ENCODE peak calls at places on chromosomes 6 and 20, in nine cellular contexts. One of them, this sample, is unnamed. For H3K4me1, the result is how much of the 10 kb centered on the place peaks cover.

GRCh38 chr6:104537185-104537584 is 322.5 kb downstream of the HACE1 start:
- DNase-seq in Panc1: no peak
- DNase-seq in stomach: no peak
- DNase-seq in left ventricle myocardium inferior: no peak
- DNase-seq in OCI-LY7: no peak
- DNase-seq in right atrium auricular region: no peak
- DNase-seq in adrenal gland: no peak
- DNase-seq in K562: no peak
- DNase-seq in right lobe of liver: no peak
- DNase-seq in this sample: peak

GRCh38 chr6:89828988-89829590 is 591 bp upstream of the CASP8AP2 start:
- DNase-seq in Panc1: no peak
- DNase-seq in stomach: no peak
- DNase-seq in left ventricle myocardium inferior: no peak
- DNase-seq in OCI-LY7: peak
- DNase-seq in right atrium auricular region: no peak
- DNase-seq in adrenal gland: no peak
- DNase-seq in K562: no peak
- DNase-seq in right lobe of liver: no peak
- DNase-seq in this sample: no peak

GRCh38 chr6:32578962-32579361 is 10.7 kb downstream of the HLA-DRB1 start:
- DNase-seq in Panc1: no peak
- DNase-seq in stomach: no peak
- DNase-seq in left ventricle myocardium inferior: no peak
- DNase-seq in OCI-LY7: no peak
- DNase-seq in right atrium auricular region: no peak
- DNase-seq in adrenal gland: no peak
- DNase-seq in K562: no peak
- DNase-seq in right lobe of liver: no peak
- DNase-seq in this sample: no peak

GRCh38 chr6:5569491-5569890 is 308.2 kb downstream of the FARS2 start:
- DNase-seq in Panc1: no peak
- DNase-seq in stomach: no peak
- DNase-seq in left ventricle myocardium inferior: no peak
- DNase-seq in OCI-LY7: no peak
- DNase-seq in right atrium auricular region: no peak
- DNase-seq in adrenal gland: no peak
- DNase-seq in K562: no peak
- DNase-seq in right lobe of liver: no peak
- DNase-seq in this sample: no peak

GRCh38 chr6:16635810-16636602 is 125.3 kb downstream of the ATXN1 start:
- DNase-seq in Panc1: no peak
- DNase-seq in stomach: no peak
- DNase-seq in left ventricle myocardium inferior: no peak
- DNase-seq in OCI-LY7: no peak
- DNase-seq in right atrium auricular region: no peak
- DNase-seq in adrenal gland: peak
- DNase-seq in K562: no peak
- DNase-seq in right lobe of liver: no peak
- DNase-seq in this sample: peak

GRCh38 chr20:2301164-2301622 is 5.4 kb downstream of the TGM3 start:
- DNase-seq in Panc1: no peak
- DNase-seq in stomach: no peak
- DNase-seq in left ventricle myocardium inferior: peak
- DNase-seq in OCI-LY7: peak
- DNase-seq in right atrium auricular region: peak
- DNase-seq in adrenal gland: peak
- DNase-seq in K562: peak
- DNase-seq in right lobe of liver: peak
- DNase-seq in this sample: no peak

GRCh38 chr6:134002821-134003220 is 49.6 kb downstream of the SLC2A12 start:
- DNase-seq in Panc1: no peak
- DNase-seq in stomach: no peak
- DNase-seq in left ventricle myocardium inferior: no peak
- DNase-seq in OCI-LY7: no peak
- DNase-seq in right atrium auricular region: no peak
- DNase-seq in adrenal gland: no peak
- DNase-seq in K562: no peak
- DNase-seq in right lobe of liver: no peak
- DNase-seq in this sample: no peak

GRCh38 chr6:157571995-157572394 is 191.0 kb downstream of the ZDHHC14 start:
- DNase-seq in Panc1: no peak
- DNase-seq in stomach: no peak
- DNase-seq in left ventricle myocardium inferior: no peak
- DNase-seq in OCI-LY7: peak
- DNase-seq in right atrium auricular region: no peak
- DNase-seq in adrenal gland: no peak
- DNase-seq in K562: no peak
- DNase-seq in right lobe of liver: no peak
- DNase-seq in this sample: no peak

GRCh38 chr6:36676142-36677058 is 2.1 kb upstream of the CDKN1A start:
- DNase-seq in Panc1: no peak
- DNase-seq in stomach: no peak
- DNase-seq in left ventricle myocardium inferior: no peak
- DNase-seq in OCI-LY7: no peak
- DNase-seq in right atrium auricular region: no peak
- DNase-seq in adrenal gland: no peak
- DNase-seq in K562: no peak
- DNase-seq in right lobe of liver: no peak
- DNase-seq in this sample: peak

GRCh38 chr20:53922901-53923314 is 147.5 kb downstream of the BCAS1 start:
- DNase-seq in Panc1: no peak
- DNase-seq in stomach: no peak
- DNase-seq in left ventricle myocardium inferior: no peak
- DNase-seq in OCI-LY7: peak
- DNase-seq in right atrium auricular region: peak
- DNase-seq in adrenal gland: no peak
- DNase-seq in K562: no peak
- DNase-seq in right lobe of liver: no peak
- DNase-seq in this sample: no peak

GRCh38 chr20:43824699-43825402 is 89.8 kb upstream of the TOX2 start:
- DNase-seq in Panc1: no peak
- DNase-seq in stomach: no peak
- DNase-seq in left ventricle myocardium inferior: no peak
- DNase-seq in OCI-LY7: no peak
- DNase-seq in right atrium auricular region: peak
- DNase-seq in adrenal gland: no peak
- DNase-seq in K562: no peak
- DNase-seq in right lobe of liver: peak
- DNase-seq in this sample: no peak

DNA sequence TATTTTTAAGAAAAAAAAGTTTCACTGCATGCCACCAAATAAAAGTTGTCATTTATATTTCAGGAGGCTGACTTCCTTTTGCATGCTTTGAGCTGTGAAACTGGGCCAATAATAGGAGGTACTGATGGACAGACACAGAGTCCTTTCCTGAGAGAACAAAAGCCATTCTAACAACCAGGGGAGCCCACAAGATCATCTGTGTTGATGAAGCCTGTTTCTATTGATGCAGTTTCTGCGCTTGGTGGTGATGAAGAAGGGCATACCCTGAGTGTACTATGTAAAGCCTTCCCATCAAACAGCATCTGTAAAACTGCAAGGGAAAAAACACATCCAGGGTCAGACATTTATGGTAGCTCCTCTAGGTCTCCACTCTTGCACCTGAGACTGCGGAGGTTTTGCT is 34.8 kb downstream of the ABHD12 start:
- DNase-seq in Panc1: no peak
- DNase-seq in stomach: no peak
- DNase-seq in left ventricle myocardium inferior: no peak
- DNase-seq in OCI-LY7: no peak
- DNase-seq in right atrium auricular region: no peak
- DNase-seq in adrenal gland: no peak
- DNase-seq in K562: no peak
- DNase-seq in right lobe of liver: no peak
- DNase-seq in this sample: no peak
- H3K27ac ChIP-seq in Panc1: no peak
- H3K27ac ChIP-seq in stomach: no peak
- H3K27ac ChIP-seq in left ventricle myocardium inferior: no peak
- H3K27ac ChIP-seq in OCI-LY7: no peak
- H3K27ac ChIP-seq in right atrium auricular region: no peak
- H3K27ac ChIP-seq in adrenal gland: no peak
- H3K27ac ChIP-seq in K562: no peak
- H3K27ac ChIP-seq in right lobe of liver: no peak
- H3K27ac ChIP-seq in this sample: no peak

DNA sequence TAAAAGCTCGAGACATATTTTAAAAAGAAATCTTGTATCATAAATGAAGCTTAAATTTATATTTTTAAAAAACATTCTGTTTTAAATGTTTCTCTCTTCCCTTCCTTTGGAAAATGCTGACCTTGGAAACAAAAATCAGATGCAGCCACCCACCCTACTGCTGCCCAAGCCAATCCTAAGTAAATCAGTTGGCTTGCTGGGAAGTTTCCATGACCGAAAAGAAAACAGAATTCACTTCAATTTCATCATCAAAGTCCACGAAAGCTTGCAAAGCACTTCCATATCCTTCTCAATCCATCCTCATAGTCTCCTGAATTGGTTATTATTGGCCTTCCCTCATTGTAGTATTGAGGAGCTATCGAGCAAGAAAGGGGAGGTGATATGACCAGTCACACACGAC is 80.1 kb downstream of the PLCG1 start:
- DNase-seq in Panc1: no peak
- DNase-seq in stomach: no peak
- DNase-seq in left ventricle myocardium inferior: no peak
- DNase-seq in OCI-LY7: no peak
- DNase-seq in right atrium auricular region: no peak
- DNase-seq in adrenal gland: no peak
- DNase-seq in K562: no peak
- DNase-seq in right lobe of liver: no peak
- DNase-seq in this sample: no peak
- TF ChIP-seq CTCF in Panc1: no peak
- TF ChIP-seq CTCF in stomach: no peak
- TF ChIP-seq CTCF in left ventricle myocardium inferior: no peak
- TF ChIP-seq CTCF in OCI-LY7: no peak
- TF ChIP-seq CTCF in right atrium auricular region: no peak
- TF ChIP-seq CTCF in adrenal gland: no peak
- TF ChIP-seq CTCF in K562: no peak
- TF ChIP-seq CTCF in right lobe of liver: no peak
- TF ChIP-seq CTCF in this sample: no peak

GRCh38 chr6:151097207-151097606 is 142.6 kb upstream of the AKAP12 start:
- DNase-seq in Panc1: no peak
- DNase-seq in stomach: no peak
- DNase-seq in left ventricle myocardium inferior: no peak
- DNase-seq in OCI-LY7: no peak
- DNase-seq in right atrium auricular region: no peak
- DNase-seq in adrenal gland: no peak
- DNase-seq in K562: no peak
- DNase-seq in right lobe of liver: no peak
- DNase-seq in this sample: no peak
- H3K4me1 ChIP-seq in Panc1: under half
- H3K4me1 ChIP-seq in stomach: under half
- H3K4me1 ChIP-seq in left ventricle myocardium inferior: under half
- H3K4me1 ChIP-seq in OCI-LY7: under half
- H3K4me1 ChIP-seq in right atrium auricular region: under half
- H3K4me1 ChIP-seq in adrenal gland: under half
- H3K4me1 ChIP-seq in K562: under half
- H3K4me1 ChIP-seq in right lobe of liver: under half
- H3K4me1 ChIP-seq in this sample: under half

GRCh38 chr6:3213334-3213695 is 14.1 kb downstream of the TUBB2B start:
- DNase-seq in Panc1: no peak
- DNase-seq in stomach: no peak
- DNase-seq in left ventricle myocardium inferior: no peak
- DNase-seq in OCI-LY7: no peak
- DNase-seq in right atrium auricular region: no peak
- DNase-seq in adrenal gland: no peak
- DNase-seq in K562: no peak
- DNase-seq in right lobe of liver: no peak
- DNase-seq in this sample: no peak

GRCh38 chr6:3212261-3212660 is 15.2 kb downstream of the TUBB2B start:
- DNase-seq in Panc1: no peak
- DNase-seq in stomach: no peak
- DNase-seq in left ventricle myocardium inferior: no peak
- DNase-seq in OCI-LY7: no peak
- DNase-seq in right atrium auricular region: no peak
- DNase-seq in adrenal gland: no peak
- DNase-seq in K562: no peak
- DNase-seq in right lobe of liver: no peak
- DNase-seq in this sample: no peak

GRCh38 chr6:3209114-3210023 is 18.1 kb downstream of the TUBB2B start:
- DNase-seq in Panc1: peak
- DNase-seq in stomach: peak
- DNase-seq in left ventricle myocardium inferior: peak
- DNase-seq in OCI-LY7: peak
- DNase-seq in right atrium auricular region: peak
- DNase-seq in adrenal gland: no peak
- DNase-seq in K562: peak
- DNase-seq in right lobe of liver: no peak
- DNase-seq in this sample: peak

GRCh38 chr6:3210024-3210610 is 17.3 kb downstream of the TUBB2B start:
- DNase-seq in Panc1: no peak
- DNase-seq in stomach: no peak
- DNase-seq in left ventricle myocardium inferior: no peak
- DNase-seq in OCI-LY7: no peak
- DNase-seq in right atrium auricular region: peak
- DNase-seq in adrenal gland: no peak
- DNase-seq in K562: no peak
- DNase-seq in right lobe of liver: no peak
- DNase-seq in this sample: no peak

DNA sequence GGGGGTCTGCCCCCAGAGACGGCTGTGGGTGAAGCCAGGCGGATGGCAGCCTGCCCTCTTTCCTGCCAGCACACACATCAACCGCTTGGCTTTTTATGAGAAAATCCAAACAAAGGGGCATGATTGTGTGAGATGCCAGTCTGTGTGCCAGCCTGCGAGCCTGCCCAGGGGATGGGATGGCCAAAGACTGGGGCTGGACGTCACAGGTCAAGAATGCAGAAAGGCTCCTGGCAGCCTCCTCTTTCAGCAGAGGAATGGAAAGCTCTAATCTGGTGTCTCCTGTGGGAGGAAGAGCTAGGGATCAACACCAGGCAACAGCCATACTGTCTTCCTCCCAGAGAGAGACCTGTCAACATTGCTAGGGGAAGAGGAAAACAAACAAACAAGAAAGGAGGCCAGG is 15.8 kb downstream of the TUBB2B start:
- DNase-seq in Panc1: no peak
- DNase-seq in stomach: no peak
- DNase-seq in left ventricle myocardium inferior: no peak
- DNase-seq in OCI-LY7: no peak
- DNase-seq in right atrium auricular region: no peak
- DNase-seq in adrenal gland: no peak
- DNase-seq in K562: no peak
- DNase-seq in right lobe of liver: no peak
- DNase-seq in this sample: no peak
- H3K27ac ChIP-seq in Panc1: no peak
- H3K27ac ChIP-seq in stomach: no peak
- H3K27ac ChIP-seq in left ventricle myocardium inferior: no peak
- H3K27ac ChIP-seq in OCI-LY7: no peak
- H3K27ac ChIP-seq in right atrium auricular region: no peak
- H3K27ac ChIP-seq in adrenal gland: no peak
- H3K27ac ChIP-seq in K562: no peak
- H3K27ac ChIP-seq in right lobe of liver: no peak
- H3K27ac ChIP-seq in this sample: no peak

This sample was measured in foreskin keratinocyte.